ENCODE peak calls at places on chromosomes 5 and 9, in seven cellular contexts. Q is DMS 273 treated with DMSO at 0.1 percent for 48 hours, I is IMR-90, F is T-helper 9 cell, Y is caudate nucleus, B is psoas muscle, A is non-pigmented ciliary epithelial cell. E is an unnamed sample.
A peak's percentile ranks its signal among the peaks of the same experiment; 100 is the strongest.

GRCh38 chr5:68662804-68663307 is 431.0 kb upstream of the SLC30A5 start:
- DNase-seq in A (no peak), B (no peak), Y (no peak), I (no peak), F (no peak), Q (no peak), E (no peak)

GRCh38 chr9:16003785-16004184 is 450.9 kb downstream of the CCDC171 start:
- DNase-seq in B (no peak), Q (no peak), I (no peak), F (no peak), Y (no peak), A (no peak), E (no peak)

GRCh38 chr9:126164796-126165525 is 161.7 kb upstream of the MVB12B start:
- DNase-seq in A (no peak), F (no peak), I (no peak), Q (no peak), Y (peak; percentile 51), B (no peak), E (no peak)

GRCh38 chr9:104872959-104873850 is 54.8 kb downstream of the ABCA1 start:
- DNase-seq in F (no peak), I (peak; percentile 97), B (peak; percentile 56), A (peak; percentile 94), Q (no peak), Y (no peak), E (peak; percentile 98)

GRCh38 chr9:111728617-111729366 is 65.9 kb downstream of the SHOC1 start:
- DNase-seq in I (peak; percentile 97), A (peak; percentile 88), Q (no peak), F (no peak), B (no peak), Y (no peak), E (peak; percentile 94)

GRCh38 chr9:93826209-93826608 is 128.9 kb downstream of the BARX1 start:
- DNase-seq in Q (no peak), B (no peak), F (peak; percentile 27), A (no peak), I (no peak), Y (no peak), E (no peak)

GRCh38 chr9:137317021-137317978 is 15.2 kb upstream of the NRARP start:
- DNase-seq in A (no peak), F (no peak), Y (no peak), Q (no peak), I (no peak), B (no peak), E (no peak)

GRCh38 chr9:137116728-137117127 is 2.2 kb upstream of the DPP7 start:
- DNase-seq in F (no peak), A (no peak), I (no peak), Y (no peak), B (no peak), Q (no peak), E (no peak)

GRCh38 chr5:96377167-96377566 is 55.9 kb downstream of the PCSK1 start:
- DNase-seq in Q (no peak), Y (no peak), F (no peak), B (no peak), A (no peak), I (peak; percentile 56), E (no peak)

GRCh38 chr5:128399111-128399510 is 138.9 kb downstream of the FBN2 start:
- DNase-seq in Q (no peak), A (no peak), I (no peak), Y (no peak), B (no peak), F (no peak), E (no peak)

GRCh38 chr9:124861342-124862229 is at the start of the genes ARPC5L and RPL35:
- DNase-seq in F (peak; percentile 94), I (peak; percentile 89), Q (peak; percentile 79), Y (peak; percentile 85), A (no peak), B (peak; percentile 96), E (peak; percentile 94)

GRCh38 chr9:129333961-129334743 is 156.1 kb upstream of the IER5L start:
- DNase-seq in B (peak; percentile 91), Q (peak; percentile 42), A (peak; percentile 80), F (no peak), Y (no peak), I (peak; percentile 92), E (peak; percentile 96)

E was measured in EL.